ENCODE peak calls at places on chromosomes 4 and X, in four cellular contexts. Z, M, I and G are unnamed samples.

GRCh38 chr4:143353797-143354196 is 17.1 kb downstream of the GAB1 start:
- DNase-seq in M (no peak), I (no peak), Z (no peak), G (no peak)

GRCh38 chr4:179941911-179942310 is 2301.3 kb upstream of the TENM3 start:
- DNase-seq in Z (no peak), I (no peak), M (no peak), G (no peak)

GRCh38 chr4:89558147-89558546 is 250.5 kb upstream of the GPRIN3 start:
- DNase-seq in M (no peak), I (no peak), Z (no peak), G (no peak)

GRCh38 chr4:26938516-26938915 is 77.9 kb downstream of the STIM2 start:
- DNase-seq in M (no peak), I (no peak), Z (no peak), G (no peak)

GRCh38 chr4:93199492-93199891 is 629.1 kb upstream of the ATOH1 start:
- DNase-seq in Z (no peak), M (peak), I (no peak), G (peak)

GRCh38 chrX:71623105-71623450 is 4.8 kb upstream of the CXCR3 start:
- DNase-seq in Z (no peak), M (no peak), I (no peak), G (no peak)

GRCh38 chr4:68581382-68582338 is 5.5 kb upstream of the UGT2B17 start:
- DNase-seq in Z (no peak), M (no peak), I (no peak), G (no peak)

GRCh38 chr4:39259571-39260330 is 77.4 kb downstream of the WDR19 start:
- DNase-seq in I (no peak), Z (no peak), M (no peak), G (no peak)

GRCh38 chrX:41589634-41590270 is 99.0 kb upstream of the GPR34 start:
- DNase-seq in Z (no peak), M (no peak), I (no peak), G (no peak)

GRCh38 chr4:184824776-184825393 is 883 bp downstream of the ACSL1 start:
- DNase-seq in M (no peak), I (no peak), Z (no peak), G (no peak)

GRCh38 chr4:15930314-15930713 is 8.2 kb downstream of the FGFBP1 start:
- DNase-seq in M (no peak), Z (no peak), I (no peak), G (no peak)

GRCh38 chr4:15376594-15376993 is 51.2 kb upstream of the C1QTNF7 start:
- DNase-seq in M (no peak), I (no peak), Z (no peak), G (no peak)

GRCh38 chr4:144611850-144612249 is 34.1 kb upstream of the HHIP start:
- DNase-seq in I (no peak), Z (no peak), M (no peak), G (no peak)

GRCh38 chr4:54224960-54225670 is 4.0 kb upstream of the PDGFRA start:
- DNase-seq in I (no peak), M (no peak), Z (no peak), G (no peak)